ENCODE peak calls at places on chromosomes 13 and 19, in six cellular contexts. V is HFF-Myc, T is astrocyte of the spinal cord, O is fibroblast of pulmonary artery, K is BJ, B is neural progenitor cell. Q is an unnamed sample.

GRCh38 chr13:112032186-112032835 is 34.6 kb upstream of the SOX1 start:
- DNase-seq in V (no peak), T (no peak), O (no peak), K (no peak), B (no peak), Q (peak)

GRCh38 chr13:79621902-79622301 is 140.9 kb downstream of the NDFIP2 start:
- DNase-seq in V (no peak), T (no peak), O (no peak), K (no peak), B (no peak), Q (no peak)

GRCh38 chr19:18612772-18613588 is at the start of gene TMEM59L:
- DNase-seq in V (no peak), T (no peak), O (no peak), K (no peak), B (peak), Q (peak)

GRCh38 chr19:1774999-1775772 is 21.9 kb downstream of the ONECUT3 start:
- DNase-seq in V (no peak), T (no peak), O (no peak), K (no peak), B (no peak), Q (no peak)

GRCh38 chr13:113093580-113094409 is 11.8 kb upstream of the F7 start:
- DNase-seq in V (no peak), T (no peak), O (no peak), K (no peak), B (no peak), Q (no peak)

GRCh38 chr13:44549461-44549860 is 26.7 kb downstream of the TSC22D1 start:
- DNase-seq in V (no peak), T (no peak), O (no peak), K (no peak), B (no peak), Q (no peak)

GRCh38 chr19:51140441-51140840 is 1.7 kb upstream of the SIGLEC7 start:
- DNase-seq in V (no peak), T (no peak), O (no peak), K (no peak), B (peak), Q (no peak)

GRCh38 chr13:24625870-24626419 is 54.3 kb upstream of the ATP12A start:
- DNase-seq in V (no peak), T (no peak), O (no peak), K (no peak), B (no peak), Q (no peak)

GRCh38 chr13:48398450-48399095 is 14.3 kb downstream of the LPAR6 start:
- DNase-seq in V (no peak), T (no peak), O (peak), K (no peak), B (no peak), Q (no peak)

GRCh38 chr13:27035892-27036235 is 135.7 kb downstream of the USP12 start:
- DNase-seq in V (no peak), T (peak), O (peak), K (no peak), B (no peak), Q (no peak)

GRCh38 chr13:44768775-44769578 is 192.8 kb upstream of the TSC22D1 start:
- DNase-seq in V (no peak), T (no peak), O (peak), K (no peak), B (no peak), Q (peak)

GRCh38 chr19:18021121-18021755 is 13.3 kb downstream of the ARRDC2 start:
- DNase-seq in V (no peak), T (peak), O (peak), K (peak), B (no peak), Q (peak)

GRCh38 chr19:10891360-10892108 is 20.2 kb downstream of the CARM1 start:
- DNase-seq in V (no peak), T (no peak), O (no peak), K (no peak), B (no peak), Q (peak)

GRCh38 chr13:79936368-79937136 is 404.4 kb downstream of the SPRY2 start:
- DNase-seq in V (peak), T (peak), O (peak), K (peak), B (no peak), Q (peak)

GRCh38 chr13:46668302-46668720 is 115.3 kb downstream of the LRCH1 start:
- DNase-seq in V (peak), T (peak), O (peak), K (peak), B (no peak), Q (no peak)

GRCh38 chr19:57566396-57567256 is 7.0 kb upstream of the ZNF550 start:
- DNase-seq in V (no peak), T (peak), O (peak), K (no peak), B (peak), Q (no peak)

GRCh38 chr19:38049105-38049649 is 142.2 kb downstream of the SIPA1L3 start:
- DNase-seq in V (peak), T (peak), O (peak), K (peak), B (no peak), Q (no peak)

GRCh38 chr19:46746281-46746965 is at the start of gene STRN4:
- DNase-seq in V (no peak), T (no peak), O (no peak), K (no peak), B (peak), Q (no peak)

GRCh38 chr19:7833225-7834156 is 3.5 kb downstream of the EVI5L start:
- DNase-seq in V (peak), T (peak), O (peak), K (no peak), B (no peak), Q (peak)

DNA sequence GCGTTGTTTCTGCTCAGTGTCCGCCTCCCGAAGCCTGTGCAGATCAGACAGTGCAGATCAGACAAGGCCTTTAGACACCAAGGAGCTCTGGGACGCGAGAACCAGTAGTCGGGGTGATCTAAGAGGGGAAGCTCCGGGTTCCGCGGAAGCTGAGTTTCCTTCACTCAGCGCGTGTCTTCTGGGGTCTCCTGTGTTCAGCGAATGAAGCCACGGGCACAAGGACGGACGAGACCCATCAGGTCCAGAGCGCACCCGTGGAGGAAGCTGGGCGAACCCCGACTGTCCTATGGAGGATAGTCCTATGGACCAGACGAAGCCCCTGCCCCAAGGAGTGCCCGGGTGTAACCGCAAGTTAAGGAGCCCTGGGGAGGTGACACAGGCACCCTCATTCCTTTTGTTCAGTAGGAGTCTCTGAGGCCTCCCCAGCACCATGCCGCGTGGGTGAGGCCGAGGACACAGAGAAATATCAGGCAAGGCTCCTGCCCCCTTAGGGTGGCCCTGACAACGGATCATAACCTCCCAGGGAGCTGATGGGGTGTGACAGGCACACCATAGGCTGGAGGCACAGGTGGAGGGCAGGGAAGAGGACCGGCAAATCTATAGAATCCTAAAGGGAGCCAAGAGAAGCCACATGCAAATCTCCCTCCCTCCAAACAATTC is 614 bp upstream of the TMEM238 start:
- DNase-seq in V (no peak), T (no peak), O (no peak), K (no peak), B (no peak), Q (no peak)
- H3K4me3 ChIP-seq in V (peak), T (peak), O (peak), K (peak), B (peak), Q (peak)

GRCh38 chr13:26022538-26023292 is 29.1 kb downstream of the SHISA2 start:
- DNase-seq in V (no peak), T (peak), O (peak), K (peak), B (no peak), Q (peak)

GRCh38 chr13:26021516-26021915 is 30.3 kb downstream of the SHISA2 start:
- DNase-seq in V (no peak), T (no peak), O (no peak), K (no peak), B (no peak), Q (no peak)

GRCh38 chr13:26019881-26020535 is 31.8 kb downstream of the SHISA2 start:
- DNase-seq in V (no peak), T (peak), O (peak), K (peak), B (no peak), Q (no peak)

GRCh38 chr13:26020536-26021290 is 31.1 kb downstream of the SHISA2 start:
- DNase-seq in V (no peak), T (no peak), O (no peak), K (no peak), B (no peak), Q (no peak)

GRCh38 chr13:26021956-26022355 is 29.9 kb downstream of the SHISA2 start:
- DNase-seq in V (no peak), T (no peak), O (no peak), K (no peak), B (no peak), Q (no peak)
- TF ChIP-seq CTCF in V (no peak), T (no peak), O (no peak), K (no peak), B (no peak), Q (no peak)

DNA sequence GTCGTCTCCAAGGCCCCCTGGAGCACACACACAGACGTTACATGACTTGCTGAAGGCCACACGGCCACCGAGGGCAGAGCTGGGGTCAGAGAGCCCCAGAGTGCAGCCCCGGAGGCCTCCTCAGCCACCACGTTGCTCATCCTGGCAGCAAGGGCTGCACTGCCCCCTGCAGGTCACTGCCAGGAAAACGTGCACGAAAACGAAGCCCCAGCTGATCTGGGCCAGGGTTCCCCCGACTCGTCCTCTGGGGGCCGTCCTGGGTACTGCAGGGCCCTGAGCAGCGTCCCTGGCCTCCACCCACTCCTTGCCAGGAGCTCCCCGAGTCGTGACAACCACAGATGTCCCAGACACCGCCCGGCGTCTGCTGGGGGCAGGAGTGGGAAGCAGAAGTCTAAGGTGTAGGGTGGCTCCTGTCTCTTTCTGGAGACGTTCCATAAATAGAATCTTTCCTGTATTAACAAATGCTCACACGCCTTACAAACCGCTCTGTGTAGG is 3.4 kb downstream of the TPGS1 start:
- DNase-seq in V (peak), T (peak), O (peak), K (no peak), B (peak), Q (peak)
- H3K4me3 ChIP-seq in V (no peak), T (no peak), O (no peak), K (no peak), B (peak), Q (no peak)

GRCh38 chr19:16124953-16125352 is 13.3 kb downstream of the RAB8A start:
- DNase-seq in V (no peak), T (no peak), O (no peak), K (no peak), B (no peak), Q (no peak)

GRCh38 chr19:16121141-16121540 is 9.5 kb downstream of the RAB8A start:
- DNase-seq in V (no peak), T (no peak), O (no peak), K (no peak), B (no peak), Q (no peak)

GRCh38 chr19:16125738-16126495 is 14.2 kb downstream of the RAB8A start:
- DNase-seq in V (no peak), T (no peak), O (no peak), K (no peak), B (no peak), Q (no peak)

GRCh38 chr19:16118489-16119033 is 6.9 kb downstream of the RAB8A start:
- DNase-seq in V (no peak), T (no peak), O (no peak), K (no peak), B (no peak), Q (no peak)

GRCh38 chr19:16121967-16122366 is 10.3 kb downstream of the RAB8A start:
- DNase-seq in V (no peak), T (no peak), O (no peak), K (no peak), B (no peak), Q (no peak)
- TF ChIP-seq CTCF in V (no peak), T (no peak), O (no peak), K (no peak), B (no peak), Q (no peak)

GRCh38 chr13:73464758-73465628 is 406.2 kb downstream of the KLF5 start:
- DNase-seq in V (no peak), T (no peak), O (no peak), K (no peak), B (no peak), Q (no peak)
- H3K4me3 ChIP-seq in V (no peak), T (no peak), O (no peak), K (no peak), B (no peak), Q (no peak)

GRCh38 chr19:13190781-13191540 is 40.8 kb downstream of the IER2 start:
- DNase-seq in V (no peak), T (no peak), O (no peak), K (no peak), B (no peak), Q (no peak)

GRCh38 chr19:13198634-13199033 is 48.4 kb downstream of the IER2 start:
- DNase-seq in V (no peak), T (no peak), O (no peak), K (no peak), B (no peak), Q (no peak)

DNA sequence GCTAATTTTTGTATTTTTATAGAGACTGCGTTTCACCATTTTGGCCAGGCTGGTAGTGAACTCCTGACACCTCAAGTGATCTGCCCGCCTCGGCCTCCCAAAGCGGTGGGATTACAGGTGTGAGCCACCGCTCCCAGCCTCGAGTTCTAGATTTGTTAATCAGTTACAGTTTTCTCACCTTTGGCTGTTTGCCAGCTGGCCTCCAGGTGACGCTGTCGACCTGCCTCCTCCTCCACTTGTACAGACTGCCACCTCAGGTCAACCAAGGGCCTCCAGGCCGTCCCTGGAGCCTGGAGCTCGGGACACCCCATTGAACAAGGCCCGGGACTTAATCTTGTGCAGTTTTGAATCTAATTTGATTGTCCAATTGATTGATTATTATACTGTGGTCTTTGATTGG is 45.5 kb downstream of the IER2 start:
- DNase-seq in V (no peak), T (no peak), O (no peak), K (no peak), B (peak), Q (peak)
- TF ChIP-seq CTCF in V (no peak), T (no peak), O (no peak), K (no peak), B (peak), Q (no peak)

DNA sequence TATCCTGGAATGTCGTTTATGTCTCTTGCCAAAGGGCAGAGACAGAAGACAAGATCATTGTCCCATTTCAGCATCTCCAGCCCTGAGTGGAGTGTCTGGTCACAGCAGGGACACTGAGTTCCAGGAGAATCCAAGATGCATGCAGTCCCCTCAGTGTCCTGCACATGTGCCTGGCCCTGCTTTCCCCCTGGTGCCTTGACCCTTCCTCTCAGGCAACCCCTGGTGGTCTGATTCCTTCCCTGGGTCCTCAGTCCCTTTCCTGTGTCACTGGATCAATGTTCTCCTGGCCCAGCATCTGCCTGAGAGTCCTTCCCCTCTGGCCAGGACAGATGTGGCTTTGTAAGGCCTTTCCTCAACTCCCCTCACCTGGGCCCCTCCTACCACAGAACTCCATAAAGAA is 9.0 kb downstream of the CEACAM21 start:
- DNase-seq in V (no peak), T (no peak), O (no peak), K (no peak), B (no peak), Q (no peak)
- H3K4me3 ChIP-seq in V (no peak), T (no peak), O (no peak), K (no peak), B (no peak), Q (no peak)

DNA sequence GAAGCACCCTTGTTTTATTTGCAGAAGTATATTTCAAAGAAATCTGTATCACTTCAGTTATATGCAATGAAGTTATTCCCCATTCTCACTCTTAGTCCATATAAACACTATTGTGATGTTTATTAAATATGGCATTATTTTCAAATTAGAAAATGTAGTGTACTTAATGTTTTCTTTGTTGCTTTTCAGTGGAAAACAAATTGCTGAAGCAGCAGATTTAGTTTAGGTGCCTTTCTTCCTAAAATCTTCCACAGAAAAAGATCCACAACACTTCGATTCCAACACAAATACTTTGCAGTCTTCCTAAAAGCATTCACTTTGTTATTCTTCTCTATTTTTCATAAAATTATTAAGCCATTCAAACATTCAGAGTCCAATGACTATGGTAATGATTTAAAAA is 492.1 kb upstream of the GPC6 start:
- DNase-seq in V (no peak), T (no peak), O (no peak), K (no peak), B (no peak), Q (no peak)
- TF ChIP-seq CTCF in V (no peak), T (no peak), O (no peak), K (no peak), B (no peak), Q (no peak)

DNA sequence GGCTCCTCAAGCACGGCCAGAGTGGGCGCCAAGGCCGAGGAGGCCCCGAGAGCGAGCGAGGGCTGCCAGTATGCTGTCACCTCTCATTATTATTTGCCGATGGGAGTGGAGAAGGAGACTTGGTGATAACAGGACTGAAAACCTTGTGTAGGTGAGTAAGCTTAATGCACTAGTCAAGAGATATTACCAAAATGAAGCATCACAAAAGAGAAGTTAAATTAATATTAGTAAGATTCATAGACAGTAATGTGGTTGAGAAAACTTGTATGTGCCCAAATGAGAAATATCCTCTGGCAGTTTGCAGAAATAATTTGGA is 204.5 kb upstream of the SLITRK1 start:
- DNase-seq in V (no peak), T (no peak), O (no peak), K (no peak), B (no peak), Q (no peak)
- H3K4me3 ChIP-seq in V (no peak), T (peak), O (no peak), K (no peak), B (no peak), Q (no peak)

GRCh38 chr13:42495751-42496150 is 78.2 kb upstream of the TNFSF11 start:
- DNase-seq in V (no peak), T (no peak), O (no peak), K (no peak), B (no peak), Q (no peak)
- TF ChIP-seq CTCF in V (no peak), T (no peak), O (no peak), K (no peak), B (no peak), Q (no peak)

Q was measured in pancreas.